ENCODE peak calls at places on chromosomes 5 and 9, in six cellular contexts. S is WTC11; X is GM10248; A is astrocyte of the spinal cord; B is AG04450; R is CD4-positive, alpha-beta T cell. Q is an unnamed sample.

GRCh38 chr5:114362197-114362976 is 517 bp downstream of the KCNN2 start:
- DNase-seq in B (no peak), A (no peak), X (peak; percentile 14), S (peak; percentile 75), R (no peak), Q (peak; percentile 40)

GRCh38 chr5:122129332-122129731 is at the start of gene ZNF474:
- DNase-seq in B (peak; percentile 89), R (no peak), S (peak; percentile 60), X (no peak), A (peak; percentile 99), Q (no peak)

GRCh38 chr5:99004960-99005359 is 76.2 kb upstream of the CHD1 start:
- DNase-seq in A (no peak), R (no peak), S (no peak), X (peak; percentile 67), B (no peak), Q (peak; percentile 69)

GRCh38 chr9:18109670-18110069 is 364.3 kb upstream of the ADAMTSL1 start:
- DNase-seq in X (no peak), B (no peak), S (no peak), A (no peak), R (no peak), Q (no peak)

GRCh38 chr9:108057421-108058136 is 568.0 kb upstream of the KLF4 start:
- DNase-seq in R (no peak), S (no peak), A (peak; percentile 94), X (no peak), B (peak; percentile 92), Q (no peak)

GRCh38 chr5:140205952-140206351 is 31.0 kb downstream of the CYSTM1 start:
- DNase-seq in S (peak; percentile 15), A (no peak), X (no peak), B (no peak), R (no peak), Q (no peak)

GRCh38 chr5:163963881-163964280 is 458.5 kb downstream of the MAT2B start:
- DNase-seq in X (no peak), S (no peak), A (no peak), B (no peak), R (no peak), Q (no peak)

GRCh38 chr5:59064256-59064655 is 481.4 kb downstream of the RAB3C start:
- DNase-seq in R (no peak), S (no peak), X (no peak), A (no peak), B (no peak), Q (no peak)

GRCh38 chr5:16736158-16736994 is 119.6 kb upstream of the RETREG1 start:
- DNase-seq in R (no peak), B (peak; percentile 54), A (peak; percentile 75), X (no peak), S (peak; percentile 56), Q (no peak)

GRCh38 chr5:858726-859125 is 7.9 kb upstream of the ZDHHC11 start:
- DNase-seq in S (no peak), X (no peak), R (no peak), B (no peak), A (no peak), Q (no peak)

GRCh38 chr5:154308457-154309360 is 118.2 kb downstream of the GALNT10 start:
- DNase-seq in R (no peak), A (peak; percentile 62), X (no peak), S (no peak), B (no peak), Q (no peak)

GRCh38 chr9:131697097-131697496 is 42.8 kb downstream of the RAPGEF1 start:
- DNase-seq in S (no peak), X (no peak), R (no peak), B (no peak), A (peak; percentile 59), Q (no peak)

GRCh38 chr5:132181011-132181629 is 46.5 kb downstream of the P4HA2 start:
- DNase-seq in X (no peak), A (no peak), S (peak; percentile 60), R (no peak), B (no peak), Q (no peak)

GRCh38 chr5:139141841-139142240 is 56.3 kb downstream of the SIL1 start:
- DNase-seq in S (no peak), R (no peak), B (peak; percentile 41), X (no peak), A (peak; percentile 91), Q (no peak)

GRCh38 chr5:89777758-89778157 is 631.8 kb downstream of the CETN3 start:
- DNase-seq in B (no peak), X (no peak), R (no peak), A (no peak), S (no peak), Q (no peak)

GRCh38 chr9:81113408-81114124 is 575.8 kb downstream of the TLE1 start:
- DNase-seq in S (no peak), R (no peak), A (peak; percentile 32), X (no peak), B (no peak), Q (no peak)

GRCh38 chr9:113544001-113544340 is 80.4 kb downstream of the RGS3 start:
- DNase-seq in A (no peak), S (no peak), B (no peak), R (no peak), X (no peak), Q (no peak)

GRCh38 chr9:36136277-36136893 is at the start of gene GLIPR2:
- DNase-seq in A (peak; percentile 57), S (peak; percentile 60), X (peak; percentile 95), B (no peak), R (peak; percentile 71), Q (peak; percentile 98)
- TF ChIP-seq CTCF in A (no peak), S (no peak), X (peak; percentile 18), B (no peak), R (no peak), Q (no peak)

DNA sequence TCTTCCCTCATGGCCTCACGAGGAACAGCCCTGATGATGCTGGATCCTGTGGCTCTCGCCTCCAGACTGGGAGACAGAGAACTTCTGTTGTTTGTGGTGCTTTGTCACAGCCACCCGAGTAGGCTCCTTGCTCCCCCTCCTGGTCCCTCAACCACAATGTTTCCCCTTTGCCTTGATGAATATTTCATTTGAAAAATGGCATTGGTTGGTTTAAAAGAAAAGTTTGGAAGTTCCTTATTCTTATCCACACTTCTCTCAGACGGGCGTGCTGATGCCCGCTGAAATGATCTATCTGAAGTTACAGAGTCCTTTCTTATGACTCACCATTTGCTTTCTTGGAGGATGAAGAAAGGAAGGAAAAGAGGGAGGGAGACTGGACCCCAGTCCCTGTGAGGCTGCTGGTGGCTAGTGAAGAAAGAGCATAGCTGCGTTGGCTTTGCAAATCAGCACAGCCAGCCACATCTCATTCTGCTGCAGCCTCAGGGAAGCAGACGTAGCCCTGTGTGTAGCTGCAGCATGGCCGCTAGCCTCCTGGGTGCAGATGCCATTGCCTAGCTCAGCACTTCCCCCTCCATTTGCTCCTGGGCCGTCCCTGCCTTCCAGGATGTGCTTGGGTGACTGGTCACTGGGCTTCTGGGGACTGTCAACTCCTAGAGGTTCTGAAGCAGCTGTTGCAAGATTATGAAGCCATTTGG is 185.9 kb downstream of the ERCC6L2 start:
- DNase-seq in S (peak; percentile 39), B (no peak), X (peak; percentile 45), A (peak; percentile 41), R (peak; percentile 31), Q (peak; percentile 58)
- TF ChIP-seq CTCF in S (no peak), B (peak; percentile 45), X (peak; percentile 47), A (peak; percentile 42), R (peak; percentile 43), Q (peak; percentile 3)

GRCh38 chr5:126492939-126493338 is 69.7 kb downstream of the GRAMD2B start:
- DNase-seq in X (no peak), B (no peak), R (no peak), S (peak; percentile 23), A (no peak), Q (no peak)

GRCh38 chr5:126486332-126486731 is 63.1 kb downstream of the GRAMD2B start:
- DNase-seq in B (no peak), R (no peak), S (no peak), X (no peak), A (no peak), Q (no peak)

GRCh38 chr5:126487596-126487995 is 64.4 kb downstream of the GRAMD2B start:
- DNase-seq in A (no peak), X (no peak), R (no peak), B (no peak), S (no peak), Q (no peak)

GRCh38 chr5:126488362-126489065 is 65.3 kb downstream of the GRAMD2B start:
- DNase-seq in B (no peak), R (no peak), X (no peak), A (no peak), S (no peak), Q (no peak)

DNA sequence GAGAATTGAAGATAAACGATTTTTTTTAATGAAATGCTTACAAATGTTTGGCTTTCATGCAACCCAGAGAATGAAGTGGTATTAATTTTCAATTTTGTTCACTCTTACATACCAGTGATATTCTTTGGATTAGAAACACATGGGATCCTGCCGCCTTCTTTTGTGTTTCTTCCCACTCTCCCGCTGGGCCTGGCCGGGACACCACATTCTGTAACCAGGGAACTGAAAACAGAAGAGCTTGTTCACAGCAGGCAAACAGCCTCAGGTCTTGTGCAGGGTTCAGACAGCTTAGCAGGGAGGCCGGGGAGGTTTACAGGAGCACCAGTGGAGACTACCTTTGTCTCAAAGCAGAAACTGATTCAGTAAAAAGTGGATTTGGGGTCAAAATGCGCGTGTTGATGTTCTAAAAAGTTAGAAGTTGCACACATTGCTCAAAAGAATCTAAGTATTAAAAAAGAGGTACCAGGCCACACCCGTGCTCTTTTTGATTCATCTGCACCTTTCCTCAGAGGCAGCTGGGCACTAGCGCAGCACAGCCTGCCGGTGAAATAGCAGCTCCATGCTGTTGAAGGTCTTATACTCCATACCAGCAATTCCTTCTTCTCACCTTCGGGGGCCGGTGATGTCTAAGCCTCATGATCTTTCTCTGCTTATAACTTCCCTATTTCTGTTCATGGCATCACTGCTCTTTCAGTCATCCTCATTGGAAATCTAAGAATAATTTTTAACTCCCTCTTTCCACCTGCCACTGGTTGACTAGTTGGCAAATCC is 67.1 kb downstream of the GRAMD2B start:
- DNase-seq in S (peak; percentile 23), A (peak; percentile 94), B (no peak), X (no peak), R (no peak), Q (no peak)
- TF ChIP-seq CTCF in S (no peak), A (peak; percentile 45), B (no peak), X (no peak), R (no peak), Q (no peak)

GRCh38 chr5:146815423-146815822 is 63.1 kb downstream of the PPP2R2B start:
- DNase-seq in A (no peak), B (no peak), X (no peak), S (no peak), R (no peak), Q (no peak)

GRCh38 chr5:146817973-146818372 is 60.6 kb downstream of the PPP2R2B start:
- DNase-seq in X (no peak), A (no peak), S (no peak), B (no peak), R (no peak), Q (no peak)

GRCh38 chr5:146816775-146817387 is 61.7 kb downstream of the PPP2R2B start:
- DNase-seq in X (no peak), S (no peak), R (no peak), B (no peak), A (no peak), Q (no peak)

GRCh38 chr5:146820987-146821386 is 57.6 kb downstream of the PPP2R2B start:
- DNase-seq in S (no peak), R (no peak), B (no peak), A (no peak), X (no peak), Q (no peak)

DNA sequence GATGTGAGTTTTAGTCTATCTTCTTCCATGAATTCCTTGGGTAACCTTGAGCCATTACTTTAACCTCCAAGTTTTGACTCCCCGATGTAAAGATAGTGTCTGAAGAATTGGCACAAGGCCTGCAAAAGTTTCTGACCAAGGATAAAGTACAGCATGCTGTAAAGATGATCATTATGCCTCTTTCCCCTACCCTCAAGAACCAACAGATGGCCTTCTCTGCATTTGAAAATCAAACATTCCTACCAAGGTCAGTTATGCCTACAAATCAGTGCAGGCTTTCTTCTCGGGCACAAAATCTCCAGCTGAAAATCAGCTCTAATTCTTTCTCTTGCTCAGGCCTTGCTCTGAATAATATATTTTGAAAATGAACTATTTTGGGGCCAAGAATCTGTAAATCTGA is 59.8 kb downstream of the PPP2R2B start:
- DNase-seq in B (no peak), X (no peak), R (no peak), S (no peak), A (no peak), Q (no peak)
- TF ChIP-seq CTCF in B (no peak), X (no peak), R (no peak), S (no peak), A (no peak), Q (no peak)